ENCODE peak calls at places on chromosomes 3 and 15, in five cellular contexts. H is lower lobe of right lung, W is transverse colon, F is WERI-Rb-1, O is A549. B is an unnamed sample.

GRCh38 chr15:83570756-83571155 is 83.2 kb upstream of the ADAMTSL3 start:
- DNase-seq in H (no peak), W (no peak), F (no peak), O (no peak), B (no peak)

GRCh38 chr3:102068327-102068726 is 219.0 kb downstream of the NFKBIZ start:
- DNase-seq in H (no peak), W (no peak), F (no peak), O (no peak), B (no peak)

GRCh38 chr3:31911124-31911523 is 69.9 kb downstream of the OSBPL10 start:
- DNase-seq in H (no peak), W (no peak), F (no peak), O (no peak), B (no peak)

GRCh38 chr3:4394567-4394966 is 72.5 kb downstream of the SUMF1 start:
- DNase-seq in H (no peak), W (no peak), F (no peak), O (no peak), B (no peak)

GRCh38 chr3:181919375-181919774 is 207.7 kb downstream of the SOX2 start:
- DNase-seq in H (no peak), W (no peak), F (no peak), O (no peak), B (no peak)

GRCh38 chr3:10703875-10704274 is 112.2 kb upstream of the SLC6A11 start:
- DNase-seq in H (no peak), W (no peak), F (peak), O (peak), B (peak)

GRCh38 chr3:120180731-120181412 is 86.6 kb upstream of the GSK3B start:
- DNase-seq in H (no peak), W (no peak), F (no peak), O (no peak), B (no peak)

GRCh38 chr3:57068437-57069089 is 8.1 kb downstream of the SPATA12 start:
- DNase-seq in H (no peak), W (peak), F (no peak), O (peak), B (no peak)

GRCh38 chr3:105555206-105555605 is 188.5 kb downstream of the ALCAM start:
- DNase-seq in H (no peak), W (no peak), F (no peak), O (no peak), B (no peak)

GRCh38 chr3:52088445-52089367 is 32.3 kb upstream of the DUSP7 start:
- DNase-seq in H (peak), W (no peak), F (peak), O (no peak), B (no peak)

GRCh38 chr3:188683032-188683491 is 488.7 kb upstream of the TPRG1 start:
- DNase-seq in H (no peak), W (no peak), F (no peak), O (no peak), B (no peak)

GRCh38 chr3:64098686-64099085 is 75.4 kb upstream of the PSMD6 start:
- DNase-seq in H (no peak), W (no peak), F (no peak), O (no peak), B (no peak)

GRCh38 chr15:62360286-62360685 is 195.2 kb upstream of the C2CD4B start:
- DNase-seq in H (no peak), W (no peak), F (no peak), O (no peak), B (no peak)

GRCh38 chr3:66433522-66433782 is 67.4 kb downstream of the LRIG1 start:
- DNase-seq in H (no peak), W (no peak), F (no peak), O (no peak), B (no peak)

GRCh38 chr3:43998841-43999805 is 242.6 kb upstream of the TOPAZ1 start:
- DNase-seq in H (peak), W (no peak), F (peak), O (peak), B (peak)

GRCh38 chr3:108918866-108919265 is 34.8 kb downstream of the GUCA1C start:
- DNase-seq in H (no peak), W (no peak), F (no peak), O (no peak), B (no peak)

GRCh38 chr3:124409650-124410275 is 320.5 kb upstream of the UMPS start:
- DNase-seq in H (no peak), W (no peak), F (no peak), O (peak), B (no peak)

GRCh38 chr3:128307029-128307633 is 153.8 kb downstream of the EEFSEC start:
- DNase-seq in H (no peak), W (no peak), F (peak), O (no peak), B (peak)

GRCh38 chr15:27449041-27449440 is 478.1 kb downstream of the GABRG3 start:
- DNase-seq in H (no peak), W (no peak), F (no peak), O (no peak), B (peak)

GRCh38 chr15:58589047-58589446 is 157.3 kb downstream of the LIPC start:
- DNase-seq in H (no peak), W (no peak), F (no peak), O (no peak), B (no peak)

GRCh38 chr3:197555281-197556261 is at the start of gene BDH1:
- DNase-seq in H (peak), W (peak), F (peak), O (peak), B (peak)

GRCh38 chr3:168047936-168048335 is 47.8 kb downstream of the GOLIM4 start:
- DNase-seq in H (no peak), W (no peak), F (no peak), O (no peak), B (no peak)

GRCh38 chr3:168051579-168052183 is 44.0 kb downstream of the GOLIM4 start:
- DNase-seq in H (no peak), W (no peak), F (no peak), O (no peak), B (no peak)

GRCh38 chr3:168047190-168047795 is 48.4 kb downstream of the GOLIM4 start:
- DNase-seq in H (no peak), W (no peak), F (no peak), O (peak), B (no peak)

GRCh38 chr3:168048414-168049330 is 47.1 kb downstream of the GOLIM4 start:
- DNase-seq in H (no peak), W (no peak), F (no peak), O (no peak), B (peak)

GRCh38 chr3:168049366-168049974 is 46.3 kb downstream of the GOLIM4 start:
- DNase-seq in H (no peak), W (no peak), F (no peak), O (no peak), B (no peak)
- H3K27ac ChIP-seq in H (no peak), W (peak), F (no peak), O (no peak), B (peak)

DNA sequence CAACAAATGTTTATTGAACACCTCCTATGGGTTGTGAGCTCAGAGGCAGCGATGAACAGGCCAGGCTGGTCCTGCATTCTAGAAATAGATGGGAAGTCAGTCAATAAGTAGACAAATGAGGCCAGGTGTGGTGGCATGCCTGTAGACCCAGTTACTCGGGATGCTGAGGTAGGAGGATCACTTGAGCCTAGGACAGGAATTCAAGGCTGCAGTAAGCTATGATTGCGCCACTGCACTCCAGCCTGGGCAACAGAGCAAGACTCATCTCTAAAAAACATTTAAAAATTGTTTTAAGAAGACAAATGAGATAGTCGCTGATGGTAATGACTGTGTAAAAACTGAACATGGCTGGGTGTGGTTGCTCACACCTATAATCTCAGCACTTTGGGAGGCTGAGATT is 4.4 kb upstream of the RHO start:
- DNase-seq in H (no peak), W (no peak), F (no peak), O (no peak), B (no peak)
- H3K27ac ChIP-seq in H (no peak), W (no peak), F (no peak), O (no peak), B (no peak)

GRCh38 chr15:67115567-67115966 is 50.2 kb downstream of the SMAD3 start:
- DNase-seq in H (no peak), W (no peak), F (no peak), O (no peak), B (no peak)
- H3K27ac ChIP-seq in H (peak), W (no peak), F (no peak), O (peak), B (no peak)

GRCh38 chr3:195226445-195226844 is 44.5 kb downstream of the XXYLT1 start:
- DNase-seq in H (no peak), W (no peak), F (no peak), O (no peak), B (no peak)

GRCh38 chr3:195230244-195230643 is 40.7 kb downstream of the XXYLT1 start:
- DNase-seq in H (no peak), W (no peak), F (no peak), O (no peak), B (no peak)

GRCh38 chr3:195226900-195227447 is 44.0 kb downstream of the XXYLT1 start:
- DNase-seq in H (no peak), W (no peak), F (no peak), O (no peak), B (peak)

GRCh38 chr3:195224980-195225580 is 45.9 kb downstream of the XXYLT1 start:
- DNase-seq in H (no peak), W (no peak), F (no peak), O (no peak), B (no peak)

DNA sequence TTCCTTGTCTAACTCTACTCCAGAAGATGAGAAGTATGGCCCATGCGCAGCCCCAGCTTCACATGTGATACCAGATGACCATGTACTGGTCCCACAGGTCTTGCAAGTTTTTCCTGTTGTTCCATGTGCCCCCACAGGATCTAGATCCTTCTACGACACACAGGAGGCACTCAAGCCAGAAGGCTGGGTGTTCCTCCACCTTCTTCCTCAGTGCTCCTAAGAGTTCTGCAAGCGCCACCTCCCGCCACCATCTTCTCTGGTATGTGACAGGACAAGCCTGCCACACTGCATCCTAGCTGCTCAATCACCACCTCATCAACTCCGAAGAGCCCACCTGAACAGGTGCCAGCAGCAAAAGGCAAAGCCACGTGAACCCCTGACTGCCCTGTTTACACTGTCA is 43.1 kb downstream of the XXYLT1 start:
- DNase-seq in H (peak), W (no peak), F (no peak), O (no peak), B (peak)
- H3K27ac ChIP-seq in H (no peak), W (no peak), F (no peak), O (no peak), B (no peak)

GRCh38 chr3:20055020-20055775 is 15.0 kb downstream of the KAT2B start:
- DNase-seq in H (no peak), W (no peak), F (no peak), O (no peak), B (no peak)

GRCh38 chr3:20057612-20058180 is 17.4 kb downstream of the KAT2B start:
- DNase-seq in H (no peak), W (no peak), F (no peak), O (no peak), B (no peak)

GRCh38 chr3:20060924-20061323 is 20.7 kb downstream of the KAT2B start:
- DNase-seq in H (no peak), W (no peak), F (no peak), O (no peak), B (no peak)

GRCh38 chr3:20054549-20054987 is 14.3 kb downstream of the KAT2B start:
- DNase-seq in H (no peak), W (peak), F (no peak), O (peak), B (no peak)

GRCh38 chr3:20056727-20057611 is 16.7 kb downstream of the KAT2B start:
- DNase-seq in H (no peak), W (no peak), F (no peak), O (peak), B (no peak)
- H3K27ac ChIP-seq in H (peak), W (peak), F (no peak), O (peak), B (no peak)

DNA sequence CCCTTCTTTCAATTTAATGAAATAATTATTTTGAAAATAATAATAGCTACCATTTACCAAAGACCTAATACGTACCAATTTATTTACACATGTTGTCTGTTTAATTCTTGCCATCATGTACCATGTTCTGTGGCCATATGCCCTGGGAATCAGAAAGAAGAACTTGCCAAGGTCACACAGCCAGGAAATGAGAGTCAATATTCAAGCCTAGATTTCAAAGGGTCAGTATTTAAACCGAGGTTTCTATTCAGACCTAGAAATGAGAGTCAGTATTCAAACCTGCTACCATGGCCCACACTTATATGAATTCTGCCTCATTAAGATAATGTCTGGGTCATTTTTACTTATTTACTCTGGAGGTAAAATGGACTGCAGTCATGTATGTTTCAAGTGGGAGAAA is 103.6 kb upstream of the TBL1XR1 start:
- DNase-seq in H (no peak), W (no peak), F (no peak), O (no peak), B (no peak)
- H3K27ac ChIP-seq in H (no peak), W (peak), F (no peak), O (peak), B (no peak)

DNA sequence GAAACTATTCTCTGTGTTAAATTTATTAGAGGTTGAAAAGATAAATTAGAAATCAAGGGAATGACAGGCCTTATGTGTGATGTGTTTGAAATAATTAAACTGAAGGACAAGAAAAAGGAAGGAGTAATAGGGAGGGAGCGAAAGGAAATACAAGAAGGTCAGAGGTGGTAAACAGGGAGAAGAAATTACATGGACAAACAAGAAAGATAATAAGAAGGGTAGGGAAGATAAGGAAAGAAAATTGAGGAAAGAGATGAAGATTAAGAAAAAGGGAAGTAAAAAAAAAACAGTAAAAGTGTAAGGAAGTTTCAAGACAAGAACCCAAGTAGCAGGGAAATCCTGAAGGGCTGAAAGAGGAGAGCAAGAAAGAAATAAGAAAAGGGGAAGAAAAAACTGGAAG is 26.2 kb upstream of the ANXA2 start:
- DNase-seq in H (no peak), W (no peak), F (no peak), O (no peak), B (no peak)
- H3K27ac ChIP-seq in H (peak), W (no peak), F (no peak), O (peak), B (no peak)

B was measured in endodermal cell.